ENCODE peak calls at places on chromosomes 3 and 15, in six cellular contexts. One of them, this sample, is unnamed.
A peak's percentile ranks its signal among the peaks of the same experiment; 100 is the strongest.

GRCh38 chr3:148815736-148816135 is 11.9 kb upstream of the CPB1 start:
- DNase-seq in CD4-positive, CD25-positive, alpha-beta regulatory T cell: no peak
- DNase-seq in NCI-H345: no peak
- DNase-seq in endodermal cell: no peak
- DNase-seq in effector memory CD8-positive, alpha-beta T cell: no peak
- DNase-seq in activated CD8-positive, alpha-beta memory T cell treated with anti-CD3 and anti-CD28 coated beads for 48 hours: no peak
- DNase-seq in this sample: no peak

GRCh38 chr3:24242012-24242698 is 252.5 kb downstream of the THRB start:
- DNase-seq in NCI-H345: no peak
- DNase-seq in effector memory CD8-positive, alpha-beta T cell: no peak
- DNase-seq in activated CD8-positive, alpha-beta memory T cell treated with anti-CD3 and anti-CD28 coated beads for 48 hours: no peak
- DNase-seq in endodermal cell: no peak
- DNase-seq in CD4-positive, CD25-positive, alpha-beta regulatory T cell: no peak
- DNase-seq in this sample: no peak

GRCh38 chr3:62723636-62724217 is 151.5 kb downstream of the CADPS start:
- DNase-seq in CD4-positive, CD25-positive, alpha-beta regulatory T cell: no peak
- DNase-seq in endodermal cell: peak; percentile 74
- DNase-seq in NCI-H345: no peak
- DNase-seq in activated CD8-positive, alpha-beta memory T cell treated with anti-CD3 and anti-CD28 coated beads for 48 hours: no peak
- DNase-seq in effector memory CD8-positive, alpha-beta T cell: no peak
- DNase-seq in this sample: no peak

GRCh38 chr3:197202694-197203093 is 95.7 kb downstream of the DLG1 start:
- DNase-seq in endodermal cell: no peak
- DNase-seq in activated CD8-positive, alpha-beta memory T cell treated with anti-CD3 and anti-CD28 coated beads for 48 hours: no peak
- DNase-seq in NCI-H345: no peak
- DNase-seq in CD4-positive, CD25-positive, alpha-beta regulatory T cell: no peak
- DNase-seq in effector memory CD8-positive, alpha-beta T cell: no peak
- DNase-seq in this sample: no peak

GRCh38 chr15:72835289-72835890 is 51.8 kb upstream of the ADPGK start:
- DNase-seq in endodermal cell: peak; percentile 82
- DNase-seq in effector memory CD8-positive, alpha-beta T cell: no peak
- DNase-seq in activated CD8-positive, alpha-beta memory T cell treated with anti-CD3 and anti-CD28 coated beads for 48 hours: no peak
- DNase-seq in CD4-positive, CD25-positive, alpha-beta regulatory T cell: no peak
- DNase-seq in NCI-H345: no peak
- DNase-seq in this sample: no peak

GRCh38 chr3:9352917-9353823 is 9.7 kb upstream of the THUMPD3 start:
- DNase-seq in activated CD8-positive, alpha-beta memory T cell treated with anti-CD3 and anti-CD28 coated beads for 48 hours: no peak
- DNase-seq in CD4-positive, CD25-positive, alpha-beta regulatory T cell: peak; percentile 60
- DNase-seq in endodermal cell: peak; percentile 90
- DNase-seq in NCI-H345: peak; percentile 0
- DNase-seq in effector memory CD8-positive, alpha-beta T cell: peak; percentile 53
- DNase-seq in this sample: peak; percentile 66

GRCh38 chr15:43293402-43293801 is 26.7 kb upstream of the TGM5 start:
- DNase-seq in activated CD8-positive, alpha-beta memory T cell treated with anti-CD3 and anti-CD28 coated beads for 48 hours: no peak
- DNase-seq in effector memory CD8-positive, alpha-beta T cell: no peak
- DNase-seq in endodermal cell: peak; percentile 90
- DNase-seq in NCI-H345: no peak
- DNase-seq in CD4-positive, CD25-positive, alpha-beta regulatory T cell: no peak
- DNase-seq in this sample: no peak

GRCh38 chr3:66431494-66431893 is 69.3 kb downstream of the LRIG1 start:
- DNase-seq in CD4-positive, CD25-positive, alpha-beta regulatory T cell: no peak
- DNase-seq in endodermal cell: no peak
- DNase-seq in NCI-H345: no peak
- DNase-seq in activated CD8-positive, alpha-beta memory T cell treated with anti-CD3 and anti-CD28 coated beads for 48 hours: no peak
- DNase-seq in effector memory CD8-positive, alpha-beta T cell: no peak
- DNase-seq in this sample: no peak

GRCh38 chr3:55676643-55677042 is 189.5 kb upstream of the WNT5A start:
- DNase-seq in CD4-positive, CD25-positive, alpha-beta regulatory T cell: no peak
- DNase-seq in activated CD8-positive, alpha-beta memory T cell treated with anti-CD3 and anti-CD28 coated beads for 48 hours: no peak
- DNase-seq in effector memory CD8-positive, alpha-beta T cell: no peak
- DNase-seq in NCI-H345: no peak
- DNase-seq in endodermal cell: no peak
- DNase-seq in this sample: no peak

GRCh38 chr3:54632281-54632665 is 295.6 kb downstream of the LRTM1 start:
- DNase-seq in NCI-H345: no peak
- DNase-seq in endodermal cell: no peak
- DNase-seq in effector memory CD8-positive, alpha-beta T cell: no peak
- DNase-seq in activated CD8-positive, alpha-beta memory T cell treated with anti-CD3 and anti-CD28 coated beads for 48 hours: no peak
- DNase-seq in CD4-positive, CD25-positive, alpha-beta regulatory T cell: no peak
- DNase-seq in this sample: no peak

GRCh38 chr3:165643433-165643824 is 193.8 kb downstream of the BCHE start:
- DNase-seq in endodermal cell: no peak
- DNase-seq in CD4-positive, CD25-positive, alpha-beta regulatory T cell: no peak
- DNase-seq in NCI-H345: no peak
- DNase-seq in activated CD8-positive, alpha-beta memory T cell treated with anti-CD3 and anti-CD28 coated beads for 48 hours: no peak
- DNase-seq in effector memory CD8-positive, alpha-beta T cell: no peak
- DNase-seq in this sample: no peak

GRCh38 chr3:55482496-55483195 is 4.5 kb downstream of the WNT5A start:
- DNase-seq in CD4-positive, CD25-positive, alpha-beta regulatory T cell: no peak
- DNase-seq in endodermal cell: peak; percentile 70
- DNase-seq in activated CD8-positive, alpha-beta memory T cell treated with anti-CD3 and anti-CD28 coated beads for 48 hours: no peak
- DNase-seq in NCI-H345: no peak
- DNase-seq in effector memory CD8-positive, alpha-beta T cell: no peak
- DNase-seq in this sample: no peak

GRCh38 chr15:31268911-31269784 is 57.5 kb upstream of the KLF13 start:
- DNase-seq in CD4-positive, CD25-positive, alpha-beta regulatory T cell: no peak
- DNase-seq in endodermal cell: peak; percentile 31
- DNase-seq in NCI-H345: peak; percentile 41
- DNase-seq in effector memory CD8-positive, alpha-beta T cell: no peak
- DNase-seq in activated CD8-positive, alpha-beta memory T cell treated with anti-CD3 and anti-CD28 coated beads for 48 hours: no peak
- DNase-seq in this sample: peak; percentile 24

GRCh38 chr3:86993704-86994103 is 2.8 kb upstream of the VGLL3 start:
- DNase-seq in effector memory CD8-positive, alpha-beta T cell: no peak
- DNase-seq in CD4-positive, CD25-positive, alpha-beta regulatory T cell: no peak
- DNase-seq in NCI-H345: no peak
- DNase-seq in activated CD8-positive, alpha-beta memory T cell treated with anti-CD3 and anti-CD28 coated beads for 48 hours: no peak
- DNase-seq in endodermal cell: no peak
- DNase-seq in this sample: no peak

GRCh38 chr3:64209866-64210609 is 15.2 kb downstream of the PRICKLE2 start:
- DNase-seq in effector memory CD8-positive, alpha-beta T cell: no peak
- DNase-seq in NCI-H345: no peak
- DNase-seq in endodermal cell: no peak
- DNase-seq in CD4-positive, CD25-positive, alpha-beta regulatory T cell: no peak
- DNase-seq in activated CD8-positive, alpha-beta memory T cell treated with anti-CD3 and anti-CD28 coated beads for 48 hours: no peak
- DNase-seq in this sample: peak; percentile 41

GRCh38 chr3:30426319-30426993 is 179.9 kb upstream of the TGFBR2 start:
- DNase-seq in effector memory CD8-positive, alpha-beta T cell: no peak
- DNase-seq in NCI-H345: no peak
- DNase-seq in CD4-positive, CD25-positive, alpha-beta regulatory T cell: no peak
- DNase-seq in activated CD8-positive, alpha-beta memory T cell treated with anti-CD3 and anti-CD28 coated beads for 48 hours: no peak
- DNase-seq in endodermal cell: peak; percentile 48
- DNase-seq in this sample: peak; percentile 34

GRCh38 chr3:157436583-157437300 is at the start of gene PTX3:
- DNase-seq in effector memory CD8-positive, alpha-beta T cell: no peak
- DNase-seq in endodermal cell: peak; percentile 57
- DNase-seq in CD4-positive, CD25-positive, alpha-beta regulatory T cell: no peak
- DNase-seq in activated CD8-positive, alpha-beta memory T cell treated with anti-CD3 and anti-CD28 coated beads for 48 hours: peak; percentile 2
- DNase-seq in NCI-H345: no peak
- DNase-seq in this sample: peak; percentile 57

GRCh38 chr15:76108021-76108723 is 48.4 kb downstream of the TMEM266 start:
- DNase-seq in NCI-H345: no peak
- DNase-seq in activated CD8-positive, alpha-beta memory T cell treated with anti-CD3 and anti-CD28 coated beads for 48 hours: no peak
- DNase-seq in effector memory CD8-positive, alpha-beta T cell: no peak
- DNase-seq in CD4-positive, CD25-positive, alpha-beta regulatory T cell: no peak
- DNase-seq in endodermal cell: peak; percentile 64
- DNase-seq in this sample: no peak

GRCh38 chr3:148146947-148147346 is 550.8 kb upstream of the AGTR1 start:
- DNase-seq in effector memory CD8-positive, alpha-beta T cell: no peak
- DNase-seq in CD4-positive, CD25-positive, alpha-beta regulatory T cell: no peak
- DNase-seq in activated CD8-positive, alpha-beta memory T cell treated with anti-CD3 and anti-CD28 coated beads for 48 hours: no peak
- DNase-seq in endodermal cell: no peak
- DNase-seq in NCI-H345: no peak
- DNase-seq in this sample: no peak

GRCh38 chr15:43199945-43200488 is 14.8 kb downstream of the CCNDBP1 start:
- DNase-seq in endodermal cell: no peak
- DNase-seq in effector memory CD8-positive, alpha-beta T cell: no peak
- DNase-seq in CD4-positive, CD25-positive, alpha-beta regulatory T cell: no peak
- DNase-seq in NCI-H345: no peak
- DNase-seq in activated CD8-positive, alpha-beta memory T cell treated with anti-CD3 and anti-CD28 coated beads for 48 hours: no peak
- DNase-seq in this sample: no peak

GRCh38 chr3:141261472-141262171 is 30.0 kb downstream of the PXYLP1 start:
- DNase-seq in CD4-positive, CD25-positive, alpha-beta regulatory T cell: no peak
- DNase-seq in NCI-H345: no peak
- DNase-seq in endodermal cell: no peak
- DNase-seq in effector memory CD8-positive, alpha-beta T cell: no peak
- DNase-seq in activated CD8-positive, alpha-beta memory T cell treated with anti-CD3 and anti-CD28 coated beads for 48 hours: no peak
- DNase-seq in this sample: no peak

GRCh38 chr3:135889417-135889816 is 76.1 kb upstream of the PPP2R3A start:
- DNase-seq in CD4-positive, CD25-positive, alpha-beta regulatory T cell: no peak
- DNase-seq in endodermal cell: no peak
- DNase-seq in effector memory CD8-positive, alpha-beta T cell: no peak
- DNase-seq in activated CD8-positive, alpha-beta memory T cell treated with anti-CD3 and anti-CD28 coated beads for 48 hours: no peak
- DNase-seq in NCI-H345: no peak
- DNase-seq in this sample: no peak

GRCh38 chr15:100686725-100687488 is 84.5 kb downstream of the ASB7 start:
- DNase-seq in endodermal cell: no peak
- DNase-seq in CD4-positive, CD25-positive, alpha-beta regulatory T cell: no peak
- DNase-seq in activated CD8-positive, alpha-beta memory T cell treated with anti-CD3 and anti-CD28 coated beads for 48 hours: no peak
- DNase-seq in NCI-H345: no peak
- DNase-seq in effector memory CD8-positive, alpha-beta T cell: no peak
- DNase-seq in this sample: no peak

GRCh38 chr3:190003730-190004129 is 117.0 kb downstream of the P3H2 start:
- DNase-seq in effector memory CD8-positive, alpha-beta T cell: no peak
- DNase-seq in NCI-H345: no peak
- DNase-seq in activated CD8-positive, alpha-beta memory T cell treated with anti-CD3 and anti-CD28 coated beads for 48 hours: no peak
- DNase-seq in endodermal cell: no peak
- DNase-seq in CD4-positive, CD25-positive, alpha-beta regulatory T cell: no peak
- DNase-seq in this sample: peak; percentile 34

GRCh38 chr15:89777821-89778380 is 1.8 kb downstream of the MESP2 start:
- DNase-seq in effector memory CD8-positive, alpha-beta T cell: no peak
- DNase-seq in NCI-H345: no peak
- DNase-seq in endodermal cell: no peak
- DNase-seq in activated CD8-positive, alpha-beta memory T cell treated with anti-CD3 and anti-CD28 coated beads for 48 hours: no peak
- DNase-seq in CD4-positive, CD25-positive, alpha-beta regulatory T cell: no peak
- DNase-seq in this sample: no peak

GRCh38 chr15:21260966-21261395 is 179.3 kb downstream of the POTEB3 start:
- DNase-seq in effector memory CD8-positive, alpha-beta T cell: no peak
- DNase-seq in NCI-H345: no peak
- DNase-seq in CD4-positive, CD25-positive, alpha-beta regulatory T cell: no peak
- DNase-seq in activated CD8-positive, alpha-beta memory T cell treated with anti-CD3 and anti-CD28 coated beads for 48 hours: no peak
- DNase-seq in endodermal cell: peak; percentile 43
- DNase-seq in this sample: no peak

GRCh38 chr3:64489361-64490044 is 198.3 kb downstream of the ADAMTS9 start:
- DNase-seq in endodermal cell: peak; percentile 96
- DNase-seq in CD4-positive, CD25-positive, alpha-beta regulatory T cell: no peak
- DNase-seq in effector memory CD8-positive, alpha-beta T cell: no peak
- DNase-seq in activated CD8-positive, alpha-beta memory T cell treated with anti-CD3 and anti-CD28 coated beads for 48 hours: no peak
- DNase-seq in NCI-H345: peak; percentile 72
- DNase-seq in this sample: peak; percentile 75

GRCh38 chr15:74203914-74204431 is 1.4 kb upstream of the STRA6 start:
- DNase-seq in NCI-H345: no peak
- DNase-seq in effector memory CD8-positive, alpha-beta T cell: no peak
- DNase-seq in endodermal cell: peak; percentile 85
- DNase-seq in CD4-positive, CD25-positive, alpha-beta regulatory T cell: no peak
- DNase-seq in activated CD8-positive, alpha-beta memory T cell treated with anti-CD3 and anti-CD28 coated beads for 48 hours: no peak
- DNase-seq in this sample: no peak

GRCh38 chr15:29403778-29404177 is 134.2 kb upstream of the NSMCE3 start:
- DNase-seq in CD4-positive, CD25-positive, alpha-beta regulatory T cell: no peak
- DNase-seq in activated CD8-positive, alpha-beta memory T cell treated with anti-CD3 and anti-CD28 coated beads for 48 hours: no peak
- DNase-seq in effector memory CD8-positive, alpha-beta T cell: no peak
- DNase-seq in NCI-H345: peak; percentile 26
- DNase-seq in endodermal cell: peak; percentile 79
- DNase-seq in this sample: no peak